ENCODE peak calls at places on chromosome 5, in five cellular contexts. R is esophagus muscularis mucosa; G is NCI-H2029; L is NCI-H1417; X is stimulated activated CD4-positive, alpha-beta T cell treated with anti-CD3 and anti-CD28 coated beads, Interleukin-15, amount 100 ng/mL, for 24 hours. W is an unnamed sample.

GRCh38 chr5:42974546-42974945 is 65.6 kb downstream of the ANXA2R start:
- DNase-seq in R (no peak), G (no peak), L (no peak), X (no peak), W (no peak)

GRCh38 chr5:23820764-23821471 is 313.5 kb downstream of the PRDM9 start:
- DNase-seq in R (no peak), G (no peak), X (no peak), L (peak; percentile 70), W (no peak)

GRCh38 chr5:61768692-61769281 is 436.7 kb downstream of the ZSWIM6 start:
- DNase-seq in L (peak; percentile 0), X (peak; percentile 15), R (no peak), G (peak; percentile 15), W (no peak)

GRCh38 chr5:143887901-143888648 is 76.1 kb downstream of the HMHB1 start:
- DNase-seq in R (no peak), G (no peak), X (no peak), L (peak; percentile 6), W (no peak)

GRCh38 chr5:153122416-153122815 is 368.1 kb upstream of the GRIA1 start:
- DNase-seq in X (no peak), L (peak; percentile 98), G (peak; percentile 88), R (no peak), W (no peak)

GRCh38 chr5:90939208-90939607 is 380.6 kb downstream of the ADGRV1 start:
- DNase-seq in L (no peak), R (no peak), X (no peak), G (no peak), W (no peak)

GRCh38 chr5:55603947-55604346 is 69.2 kb upstream of the PLPP1 start:
- DNase-seq in X (no peak), G (no peak), L (no peak), R (peak; percentile 10), W (no peak)

GRCh38 chr5:157342822-157343402 is 77.0 kb downstream of the CYFIP2 start:
- DNase-seq in R (no peak), L (no peak), X (peak; percentile 59), G (no peak), W (peak; percentile 51)

GRCh38 chr5:149873896-149874295 is 70.7 kb downstream of the PDE6A start:
- DNase-seq in L (no peak), R (no peak), X (no peak), G (no peak), W (no peak)

GRCh38 chr5:61330341-61330878 is 1.6 kb upstream of the ZSWIM6 start:
- DNase-seq in R (no peak), L (peak; percentile 83), X (no peak), G (peak; percentile 27), W (no peak)

GRCh38 chr5:54278031-54278830 is 32.1 kb downstream of the ARL15 start:
- DNase-seq in L (no peak), R (peak; percentile 21), G (no peak), X (no peak), W (no peak)

GRCh38 chr5:40717281-40717680 is 37.6 kb downstream of the PTGER4 start:
- DNase-seq in G (no peak), L (no peak), R (no peak), X (no peak), W (no peak)

GRCh38 chr5:91641730-91642350 is 258.7 kb upstream of the ARRDC3 start:
- DNase-seq in L (peak; percentile 68), X (no peak), R (no peak), G (peak; percentile 41), W (no peak)

GRCh38 chr5:95621839-95622629 is 2.1 kb downstream of the GPR150 start:
- DNase-seq in X (peak; percentile 9), G (no peak), L (peak; percentile 44), R (no peak), W (no peak)

GRCh38 chr5:58828145-58828544 is 245.3 kb downstream of the RAB3C start:
- DNase-seq in X (no peak), R (no peak), L (no peak), G (no peak), W (no peak)

GRCh38 chr5:2946315-2946714 is 194.8 kb upstream of the IRX2 start:
- DNase-seq in R (no peak), X (no peak), G (no peak), L (no peak), W (no peak)

GRCh38 chr5:121704291-121704690 is 147.4 kb upstream of the FTMT start:
- DNase-seq in R (no peak), X (no peak), G (no peak), L (no peak), W (no peak)

GRCh38 chr5:115363879-115364278 is 67.4 kb upstream of the CCDC112 start:
- DNase-seq in L (no peak), R (no peak), X (no peak), G (no peak), W (no peak)

GRCh38 chr5:72325566-72326297 is 5.6 kb downstream of the PTCD2 start:
- DNase-seq in X (no peak), G (no peak), R (no peak), L (no peak), W (no peak)

GRCh38 chr5:67799732-67800234 is 415.8 kb upstream of the PIK3R1 start:
- DNase-seq in R (no peak), G (no peak), X (no peak), L (no peak), W (no peak)

GRCh38 chr5:145347026-145347616 is 488.0 kb downstream of the PRELID2 start:
- DNase-seq in L (peak; percentile 16), G (no peak), R (no peak), X (no peak), W (no peak)

GRCh38 chr5:157458835-157459234 is 1.2 kb upstream of the NIPAL4 start:
- DNase-seq in X (no peak), G (no peak), R (no peak), L (no peak), W (no peak)

GRCh38 chr5:66807743-66808142 is 211.6 kb downstream of the MAST4 start:
- DNase-seq in X (no peak), L (peak; percentile 53), G (peak; percentile 6), R (no peak), W (no peak)

GRCh38 chr5:25500635-25501034 is 855.9 kb upstream of the CDH10 start:
- DNase-seq in X (no peak), G (no peak), R (no peak), L (no peak), W (no peak)

GRCh38 chr5:1687301-1687970 is 112.2 kb downstream of the MRPL36 start:
- DNase-seq in G (no peak), R (peak; percentile 19), X (no peak), L (no peak), W (no peak)

GRCh38 chr5:96714951-96715451 is 52.8 kb downstream of the CAST start:
- DNase-seq in R (no peak), G (peak; percentile 89), L (peak; percentile 54), X (no peak), W (no peak)

GRCh38 chr5:167594750-167595149 is 696.7 kb upstream of the WWC1 start:
- DNase-seq in R (no peak), X (no peak), L (no peak), G (no peak), W (no peak)

GRCh38 chr5:168171901-168172717 is 119.3 kb upstream of the WWC1 start:
- DNase-seq in X (no peak), L (no peak), G (no peak), R (no peak), W (no peak)

GRCh38 chr5:76715484-76715733 is 517 bp upstream of the F2R start:
- DNase-seq in R (no peak), L (no peak), G (no peak), X (no peak), W (no peak)

GRCh38 chr5:1203968-1204692 is 2.7 kb downstream of the SLC6A19 start:
- DNase-seq in X (no peak), G (no peak), R (no peak), L (no peak), W (no peak)

GRCh38 chr5:178786859-178787499 is 56.5 kb upstream of the ZNF354A start:
- DNase-seq in R (no peak), X (no peak), G (no peak), L (no peak), W (no peak)

GRCh38 chr5:14424011-14424685 is 157.4 kb upstream of the OTULINL start:
- DNase-seq in R (no peak), X (peak; percentile 46), G (no peak), L (no peak), W (peak; percentile 48)

GRCh38 chr5:36073595-36074216 is 7.0 kb upstream of the UGT3A2 start:
- DNase-seq in G (no peak), L (peak; percentile 62), R (no peak), X (no peak), W (no peak)

GRCh38 chr5:149063017-149063687 is at the start of gene SH3TC2:
- DNase-seq in L (no peak), G (no peak), X (no peak), R (peak; percentile 57), W (no peak)

GRCh38 chr5:169268019-169268418 is 32.9 kb downstream of the SLIT3 start:
- DNase-seq in X (no peak), R (no peak), G (no peak), L (no peak), W (no peak)

GRCh38 chr5:96703985-96704384 is 41.8 kb downstream of the CAST start:
- DNase-seq in X (no peak), R (no peak), G (no peak), L (peak; percentile 3), W (no peak)

GRCh38 chr5:34525761-34526160 is 130.4 kb upstream of the RAI14 start:
- DNase-seq in L (no peak), R (no peak), G (no peak), X (no peak), W (no peak)

W was measured in activated naive CD8-positive, alpha-beta T cell treated with anti-CD3 and anti-CD28 coated beads, Interleukin-2, amount 50 U/mL, for 24 hours.